ENCODE peak calls at places on chromosomes 1 and 21, in six cellular contexts. H is astrocyte of the spinal cord, Z is neural crest cell, J is nephron progenitor cell, S is transverse colon, C is thyroid gland. X is an unnamed sample.
A peak's percentile ranks its signal among the peaks of the same experiment; 100 is the strongest.

GRCh38 chr1:9687120-9687875 is 35.8 kb downstream of the PIK3CD start:
- DNase-seq in S (peak; percentile 66), J (peak; percentile 79), H (peak; percentile 81), C (peak; percentile 70), Z (peak; percentile 32), X (peak; percentile 63)

GRCh38 chr1:111221633-111222286 is 5.8 kb upstream of the CHI3L2 start:
- DNase-seq in Z (no peak), S (peak; percentile 36), C (no peak), J (no peak), H (no peak), X (no peak)

GRCh38 chr1:38077523-38078147 is 31.0 kb upstream of the POU3F1 start:
- DNase-seq in C (no peak), H (no peak), S (no peak), Z (no peak), J (no peak), X (no peak)

GRCh38 chr1:193697105-193697762 is 510.8 kb upstream of the B3GALT2 start:
- DNase-seq in H (no peak), Z (no peak), J (no peak), S (no peak), C (no peak), X (no peak)

GRCh38 chr1:155892801-155893200 is 18.3 kb downstream of the RIT1 start:
- DNase-seq in S (no peak), H (peak; percentile 73), Z (no peak), C (no peak), J (no peak), X (no peak)

GRCh38 chr1:237565236-237565635 is 325.5 kb downstream of the ZP4 start:
- DNase-seq in Z (no peak), J (no peak), S (no peak), C (no peak), H (no peak), X (no peak)

GRCh38 chr1:114746450-114747121 is 11.2 kb downstream of the CSDE1 start:
- DNase-seq in H (no peak), C (no peak), S (no peak), J (no peak), Z (no peak), X (no peak)

GRCh38 chr21:15686506-15686905 is 43.3 kb upstream of the USP25 start:
- DNase-seq in J (no peak), C (no peak), S (no peak), Z (no peak), H (no peak), X (no peak)

GRCh38 chr1:66571789-66572188 is 37.8 kb downstream of the SGIP1 start:
- DNase-seq in J (no peak), S (no peak), C (no peak), Z (no peak), H (peak; percentile 53), X (no peak)

GRCh38 chr21:22657786-22658185 is 1659.6 kb downstream of the NCAM2 start:
- DNase-seq in S (no peak), H (no peak), Z (no peak), C (no peak), J (no peak), X (no peak)

GRCh38 chr21:44517175-44517899 is 22.7 kb downstream of the KRTAP10-1 start:
- DNase-seq in S (no peak), Z (no peak), J (peak; percentile 62), H (no peak), C (no peak), X (no peak)

GRCh38 chr1:54361342-54361741 is 44.9 kb downstream of the SSBP3 start:
- DNase-seq in H (no peak), J (no peak), S (no peak), Z (no peak), C (no peak), X (no peak)

GRCh38 chr1:20440785-20441200 is 45.2 kb downstream of the CAMK2N1 start:
- DNase-seq in J (peak; percentile 49), S (peak; percentile 55), C (peak; percentile 22), H (peak; percentile 14), Z (peak; percentile 42), X (no peak)

GRCh38 chr1:55965981-55966461 is 613.3 kb downstream of the PLPP3 start:
- DNase-seq in S (no peak), H (peak; percentile 78), C (no peak), J (no peak), Z (no peak), X (no peak)

GRCh38 chr1:2438038-2438437 is 25.7 kb upstream of the PEX10 start:
- DNase-seq in S (peak; percentile 54), J (no peak), C (no peak), H (no peak), Z (no peak), X (no peak)

GRCh38 chr1:148309940-148310500 is 157.9 kb upstream of the NBPF11 start:
- DNase-seq in J (no peak), H (no peak), C (no peak), S (no peak), Z (no peak), X (no peak)

GRCh38 chr1:92837062-92837461 is 5.2 kb downstream of the RPL5 start:
- DNase-seq in Z (no peak), C (no peak), H (no peak), J (no peak), S (no peak), X (no peak)

GRCh38 chr1:157975216-157975615 is 18.2 kb upstream of the KIRREL1 start:
- DNase-seq in H (no peak), Z (no peak), J (no peak), S (no peak), C (no peak), X (no peak)

GRCh38 chr1:157982111-157982510 is 11.3 kb upstream of the KIRREL1 start:
- DNase-seq in J (no peak), S (no peak), Z (no peak), C (no peak), H (no peak), X (no peak)

GRCh38 chr1:157983787-157984186 is 9.7 kb upstream of the KIRREL1 start:
- DNase-seq in J (no peak), Z (no peak), H (no peak), S (no peak), C (no peak), X (no peak)

GRCh38 chr1:157984469-157984868 is 9.0 kb upstream of the KIRREL1 start:
- DNase-seq in H (no peak), S (no peak), J (no peak), Z (no peak), C (no peak), X (no peak)

DNA sequence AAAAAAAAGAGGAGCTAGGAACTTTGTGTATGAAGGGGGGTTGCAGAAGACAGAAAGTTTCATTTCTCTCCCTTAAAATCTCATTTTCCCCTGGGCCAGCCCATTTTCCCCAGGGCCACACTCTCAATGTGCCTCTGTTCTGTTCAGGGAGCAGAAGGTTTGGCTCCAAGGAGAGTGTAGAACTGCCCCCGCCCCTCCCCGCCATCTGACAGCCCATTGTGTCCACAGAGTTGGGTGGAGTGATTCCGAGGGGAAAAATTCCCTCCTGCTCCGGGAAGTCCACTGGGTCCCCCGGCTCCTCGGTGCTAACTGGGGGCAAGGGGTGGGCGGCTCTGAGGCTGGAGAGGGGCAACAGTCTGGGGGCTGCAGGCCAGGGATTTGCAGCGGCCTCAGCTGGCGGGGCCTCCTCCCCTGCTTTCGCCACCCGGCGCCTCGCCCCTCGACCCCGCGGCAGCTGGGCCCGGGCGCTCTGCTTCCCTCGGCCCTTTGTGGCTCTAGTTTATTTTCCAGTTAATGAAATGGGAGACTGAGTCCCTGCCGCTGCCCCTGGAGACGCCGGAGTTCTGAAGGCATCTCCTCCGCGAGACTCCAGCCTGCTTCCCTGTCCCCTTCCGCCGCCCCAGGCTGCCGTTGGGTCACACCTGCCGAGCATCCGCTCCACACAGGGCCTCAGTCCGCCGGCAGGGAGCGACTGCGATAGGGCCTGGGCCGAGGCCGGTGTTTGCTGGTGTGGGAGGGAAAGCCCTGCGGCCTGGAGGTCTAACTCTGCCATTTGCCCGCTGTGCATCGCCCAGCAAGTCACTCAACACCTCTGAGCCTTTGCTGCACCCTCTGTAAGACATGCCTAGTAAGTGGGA is 14.7 kb upstream of the KIRREL1 start:
- DNase-seq in S (peak; percentile 43), J (no peak), Z (no peak), H (no peak), C (no peak), X (no peak)
- TF ChIP-seq CTCF in S (no peak), J (no peak), Z (no peak), H (peak; percentile 27), C (no peak), X (no peak)

GRCh38 chr1:200540281-200540680 is 80.3 kb downstream of the KIF14 start:
- DNase-seq in J (no peak), H (no peak), Z (no peak), S (no peak), C (no peak), X (no peak)

GRCh38 chr1:200530551-200531261 is 89.8 kb downstream of the KIF14 start:
- DNase-seq in S (no peak), H (no peak), C (no peak), Z (no peak), J (peak; percentile 17), X (no peak)

GRCh38 chr1:200535605-200536004 is 84.9 kb downstream of the KIF14 start:
- DNase-seq in S (peak; percentile 36), C (no peak), J (no peak), Z (no peak), H (no peak), X (no peak)
- TF ChIP-seq CTCF in S (peak; percentile 11), C (no peak), J (no peak), Z (peak; percentile 29), H (peak; percentile 19), X (no peak)

DNA sequence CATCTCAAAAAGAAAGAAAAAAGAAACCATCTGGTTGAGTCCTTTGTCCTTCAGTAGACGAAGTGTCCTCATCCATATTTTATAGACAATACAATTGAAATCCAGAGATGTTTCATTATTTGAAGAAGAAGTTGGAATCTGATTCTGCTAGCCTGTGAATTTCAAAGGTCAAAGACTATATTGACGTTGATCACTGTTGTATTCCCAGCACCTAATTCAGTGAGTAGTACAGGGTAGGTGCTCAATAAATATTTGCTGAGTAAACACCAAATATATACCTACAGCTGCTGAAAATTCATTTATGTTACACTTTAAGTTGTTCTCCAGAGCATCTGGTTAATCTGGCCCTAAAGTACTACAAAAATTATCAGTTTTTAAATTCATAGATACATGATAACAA is 135.2 kb downstream of the CACNA1E start:
- DNase-seq in S (no peak), C (no peak), Z (no peak), J (no peak), H (no peak), X (no peak)
- TF ChIP-seq CTCF in S (no peak), C (no peak), Z (no peak), J (no peak), H (no peak), X (no peak)

GRCh38 chr1:107529511-107530149 is 388.8 kb downstream of the NTNG1 start:
- DNase-seq in S (peak; percentile 19), H (peak; percentile 63), Z (peak; percentile 2), J (peak; percentile 26), C (peak; percentile 3), X (no peak)
- TF ChIP-seq CTCF in S (peak; percentile 77), H (peak; percentile 83), Z (peak; percentile 86), J (peak; percentile 84), C (peak; percentile 56), X (peak; percentile 25)

DNA sequence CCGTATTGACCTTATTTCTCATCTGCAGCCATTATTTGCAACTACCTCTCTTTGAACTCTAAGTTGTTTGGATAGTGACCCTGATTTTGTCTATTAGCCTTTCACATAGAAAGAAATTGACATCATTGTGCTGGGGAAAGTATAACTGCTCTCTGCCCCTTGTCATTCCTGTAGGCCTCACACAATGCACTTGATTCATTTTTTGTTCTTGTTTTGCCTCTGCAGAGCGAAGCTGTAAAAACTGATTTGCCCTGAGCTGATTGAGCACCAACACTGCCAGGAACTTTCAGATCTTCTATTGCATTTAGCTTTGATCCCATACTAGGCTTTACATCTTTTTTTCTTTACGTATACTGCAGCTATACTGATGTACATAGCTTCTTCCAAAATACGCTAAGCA is 167.2 kb upstream of the PTBP2 start:
- DNase-seq in H (no peak), C (no peak), S (no peak), J (no peak), Z (no peak), X (no peak)
- TF ChIP-seq CTCF in H (no peak), C (no peak), S (no peak), J (no peak), Z (no peak), X (no peak)

GRCh38 chr1:201511925-201512539 is 5.1 kb upstream of the CSRP1 start:
- DNase-seq in S (peak; percentile 31), C (peak; percentile 89), J (peak; percentile 56), H (peak; percentile 21), Z (no peak), X (no peak)
- TF ChIP-seq CTCF in S (no peak), C (no peak), J (no peak), H (no peak), Z (no peak), X (no peak)